ENCODE peak calls at places on chromosomes 1 and 21, in nine cellular contexts. One of them, this sample, is unnamed.

GRCh38 chr1:14332158-14332557 is 266.3 kb upstream of the KAZN start:
- DNase-seq in RWPE1: no peak
- DNase-seq in GM12864: no peak
- DNase-seq in A549: no peak
- DNase-seq in kidney: no peak
- DNase-seq in mammary epithelial cell: no peak
- DNase-seq in activated naive CD4-positive, alpha-beta T cell treated with anti-CD3 and anti-CD28 coated beads, Interleukin-2, amount 50 U/mL, for 16 hours: no peak
- DNase-seq in stimulated activated CD4-positive, alpha-beta T cell treated with anti-CD3 and anti-CD28 coated beads, Interleukin-2, amount 100 ng/mL, for 48 hours: no peak
- DNase-seq in NCI-H1417: no peak
- DNase-seq in this sample: no peak

GRCh38 chr21:44455524-44456206 is 355 bp downstream of the LRRC3 start:
- DNase-seq in RWPE1: peak; percentile 45
- DNase-seq in GM12864: no peak
- DNase-seq in A549: peak; percentile 41
- DNase-seq in kidney: peak; percentile 75
- DNase-seq in mammary epithelial cell: peak; percentile 34
- DNase-seq in activated naive CD4-positive, alpha-beta T cell treated with anti-CD3 and anti-CD28 coated beads, Interleukin-2, amount 50 U/mL, for 16 hours: peak; percentile 49
- DNase-seq in stimulated activated CD4-positive, alpha-beta T cell treated with anti-CD3 and anti-CD28 coated beads, Interleukin-2, amount 100 ng/mL, for 48 hours: peak; percentile 15
- DNase-seq in NCI-H1417: peak; percentile 37
- DNase-seq in this sample: peak; percentile 2

GRCh38 chr1:228810855-228811654 is 75.8 kb downstream of the RHOU start:
- DNase-seq in RWPE1: no peak
- DNase-seq in GM12864: no peak
- DNase-seq in A549: no peak
- DNase-seq in kidney: no peak
- DNase-seq in mammary epithelial cell: no peak
- DNase-seq in activated naive CD4-positive, alpha-beta T cell treated with anti-CD3 and anti-CD28 coated beads, Interleukin-2, amount 50 U/mL, for 16 hours: no peak
- DNase-seq in stimulated activated CD4-positive, alpha-beta T cell treated with anti-CD3 and anti-CD28 coated beads, Interleukin-2, amount 100 ng/mL, for 48 hours: no peak
- DNase-seq in NCI-H1417: no peak
- DNase-seq in this sample: no peak

GRCh38 chr1:238653693-238654321 is 732.6 kb upstream of the CHRM3 start:
- DNase-seq in RWPE1: no peak
- DNase-seq in GM12864: no peak
- DNase-seq in A549: no peak
- DNase-seq in kidney: no peak
- DNase-seq in mammary epithelial cell: peak; percentile 59
- DNase-seq in activated naive CD4-positive, alpha-beta T cell treated with anti-CD3 and anti-CD28 coated beads, Interleukin-2, amount 50 U/mL, for 16 hours: no peak
- DNase-seq in stimulated activated CD4-positive, alpha-beta T cell treated with anti-CD3 and anti-CD28 coated beads, Interleukin-2, amount 100 ng/mL, for 48 hours: no peak
- DNase-seq in NCI-H1417: no peak
- DNase-seq in this sample: peak; percentile 26

GRCh38 chr1:226973371-226973897 is 33.3 kb downstream of the COQ8A start:
- DNase-seq in RWPE1: no peak
- DNase-seq in GM12864: no peak
- DNase-seq in A549: no peak
- DNase-seq in kidney: peak; percentile 56
- DNase-seq in mammary epithelial cell: no peak
- DNase-seq in activated naive CD4-positive, alpha-beta T cell treated with anti-CD3 and anti-CD28 coated beads, Interleukin-2, amount 50 U/mL, for 16 hours: no peak
- DNase-seq in stimulated activated CD4-positive, alpha-beta T cell treated with anti-CD3 and anti-CD28 coated beads, Interleukin-2, amount 100 ng/mL, for 48 hours: no peak
- DNase-seq in NCI-H1417: no peak
- DNase-seq in this sample: no peak

GRCh38 chr1:24074817-24075725 is 36.9 kb downstream of the MYOM3 start:
- DNase-seq in RWPE1: peak; percentile 46
- DNase-seq in GM12864: no peak
- DNase-seq in A549: no peak
- DNase-seq in kidney: peak; percentile 30
- DNase-seq in mammary epithelial cell: no peak
- DNase-seq in activated naive CD4-positive, alpha-beta T cell treated with anti-CD3 and anti-CD28 coated beads, Interleukin-2, amount 50 U/mL, for 16 hours: no peak
- DNase-seq in stimulated activated CD4-positive, alpha-beta T cell treated with anti-CD3 and anti-CD28 coated beads, Interleukin-2, amount 100 ng/mL, for 48 hours: no peak
- DNase-seq in NCI-H1417: no peak
- DNase-seq in this sample: peak; percentile 26

GRCh38 chr1:229048896-229049295 is 222.0 kb upstream of the RAB4A start:
- DNase-seq in RWPE1: no peak
- DNase-seq in GM12864: no peak
- DNase-seq in A549: no peak
- DNase-seq in kidney: no peak
- DNase-seq in mammary epithelial cell: no peak
- DNase-seq in activated naive CD4-positive, alpha-beta T cell treated with anti-CD3 and anti-CD28 coated beads, Interleukin-2, amount 50 U/mL, for 16 hours: no peak
- DNase-seq in stimulated activated CD4-positive, alpha-beta T cell treated with anti-CD3 and anti-CD28 coated beads, Interleukin-2, amount 100 ng/mL, for 48 hours: no peak
- DNase-seq in NCI-H1417: no peak
- DNase-seq in this sample: no peak

GRCh38 chr1:205543351-205544305 is 39.2 kb downstream of the CDK18 start:
- DNase-seq in RWPE1: peak; percentile 83
- DNase-seq in GM12864: no peak
- DNase-seq in A549: no peak
- DNase-seq in kidney: peak; percentile 92
- DNase-seq in mammary epithelial cell: peak; percentile 91
- DNase-seq in activated naive CD4-positive, alpha-beta T cell treated with anti-CD3 and anti-CD28 coated beads, Interleukin-2, amount 50 U/mL, for 16 hours: no peak
- DNase-seq in stimulated activated CD4-positive, alpha-beta T cell treated with anti-CD3 and anti-CD28 coated beads, Interleukin-2, amount 100 ng/mL, for 48 hours: no peak
- DNase-seq in NCI-H1417: peak; percentile 68
- DNase-seq in this sample: peak; percentile 89

GRCh38 chr1:235648407-235648907 is 1.1 kb downstream of the GNG4 start:
- DNase-seq in RWPE1: no peak
- DNase-seq in GM12864: no peak
- DNase-seq in A549: no peak
- DNase-seq in kidney: peak; percentile 75
- DNase-seq in mammary epithelial cell: no peak
- DNase-seq in activated naive CD4-positive, alpha-beta T cell treated with anti-CD3 and anti-CD28 coated beads, Interleukin-2, amount 50 U/mL, for 16 hours: no peak
- DNase-seq in stimulated activated CD4-positive, alpha-beta T cell treated with anti-CD3 and anti-CD28 coated beads, Interleukin-2, amount 100 ng/mL, for 48 hours: no peak
- DNase-seq in NCI-H1417: peak; percentile 46
- DNase-seq in this sample: no peak

GRCh38 chr1:109621402-109622101 is 1.9 kb downstream of the AMPD2 start:
- DNase-seq in RWPE1: no peak
- DNase-seq in GM12864: no peak
- DNase-seq in A549: no peak
- DNase-seq in kidney: no peak
- DNase-seq in mammary epithelial cell: no peak
- DNase-seq in activated naive CD4-positive, alpha-beta T cell treated with anti-CD3 and anti-CD28 coated beads, Interleukin-2, amount 50 U/mL, for 16 hours: no peak
- DNase-seq in stimulated activated CD4-positive, alpha-beta T cell treated with anti-CD3 and anti-CD28 coated beads, Interleukin-2, amount 100 ng/mL, for 48 hours: no peak
- DNase-seq in NCI-H1417: no peak
- DNase-seq in this sample: no peak

GRCh38 chr1:180181048-180181447 is 26.4 kb downstream of the QSOX1 start:
- DNase-seq in RWPE1: no peak
- DNase-seq in GM12864: no peak
- DNase-seq in A549: no peak
- DNase-seq in kidney: no peak
- DNase-seq in mammary epithelial cell: no peak
- DNase-seq in activated naive CD4-positive, alpha-beta T cell treated with anti-CD3 and anti-CD28 coated beads, Interleukin-2, amount 50 U/mL, for 16 hours: no peak
- DNase-seq in stimulated activated CD4-positive, alpha-beta T cell treated with anti-CD3 and anti-CD28 coated beads, Interleukin-2, amount 100 ng/mL, for 48 hours: peak; percentile 19
- DNase-seq in NCI-H1417: peak; percentile 33
- DNase-seq in this sample: no peak